ENCODE peak calls at places on chromosomes 3 and 15, in four cellular contexts. W is AG04449, V is GM06990, E is cardiac fibroblast. K is an unnamed sample.

GRCh38 chr3:18890459-18890858 is 257.9 kb upstream of the KCNH8 start:
- DNase-seq in W (no peak), E (no peak), V (no peak), K (no peak)

GRCh38 chr3:62632510-62633294 is 242.5 kb downstream of the CADPS start:
- DNase-seq in E (no peak), V (no peak), W (no peak), K (no peak)

GRCh38 chr3:7585052-7585451 is 724.1 kb downstream of the GRM7 start:
- DNase-seq in W (no peak), E (no peak), V (no peak), K (peak; percentile 78)

GRCh38 chr3:188061133-188061532 is 92.8 kb upstream of the LPP start:
- DNase-seq in W (no peak), V (no peak), E (no peak), K (peak; percentile 28)

GRCh38 chr3:193114431-193115340 is 126.3 kb upstream of the PLAAT1 start:
- DNase-seq in W (no peak), V (no peak), E (no peak), K (no peak)

GRCh38 chr3:187161556-187161955 is 22.3 kb upstream of the RPL39L start:
- DNase-seq in E (no peak), W (no peak), V (no peak), K (no peak)

GRCh38 chr3:15405448-15406050 is 21.8 kb downstream of the METTL6 start:
- DNase-seq in W (no peak), V (peak; percentile 51), E (peak; percentile 81), K (peak; percentile 73)

GRCh38 chr3:102141096-102141912 is 292.0 kb downstream of the NFKBIZ start:
- DNase-seq in V (no peak), E (peak; percentile 60), W (no peak), K (no peak)

GRCh38 chr15:74906450-74907276 is at the start of gene FAM219B:
- DNase-seq in V (peak; percentile 84), E (peak; percentile 89), W (no peak), K (no peak)

GRCh38 chr15:54109014-54109413 is 130.8 kb downstream of the UNC13C start:
- DNase-seq in V (no peak), E (no peak), W (no peak), K (no peak)

GRCh38 chr3:128884992-128885391 is 5.6 kb downstream of the ACAD9 start:
- DNase-seq in W (no peak), V (no peak), E (no peak), K (no peak)

GRCh38 chr15:56901931-56902330 is 16.5 kb upstream of the TCF12 start:
- DNase-seq in E (no peak), V (no peak), W (no peak), K (no peak)

GRCh38 chr15:92902020-92902419 is 1.9 kb downstream of the CHD2 start:
- DNase-seq in E (no peak), V (no peak), W (no peak), K (no peak)

GRCh38 chr3:149967067-149967685 is 3.5 kb downstream of the PFN2 start:
- DNase-seq in W (no peak), E (peak; percentile 71), V (peak; percentile 32), K (peak; percentile 46)
- H3K4me3 ChIP-seq in W (peak overlapping the region; percentile 83), E (no peak overlapping the region), V (no peak overlapping the region), K (no peak overlapping the region)

GRCh38 chr3:157499342-157499963 is 3.8 kb downstream of the VEPH1 start:
- DNase-seq in W (no peak), V (no peak), E (peak; percentile 41), K (no peak)
- H3K4me3 ChIP-seq in W (peak overlapping the region; percentile 44), V (no peak overlapping the region), E (peak overlapping the region; percentile 34), K (no peak overlapping the region)

DNA sequence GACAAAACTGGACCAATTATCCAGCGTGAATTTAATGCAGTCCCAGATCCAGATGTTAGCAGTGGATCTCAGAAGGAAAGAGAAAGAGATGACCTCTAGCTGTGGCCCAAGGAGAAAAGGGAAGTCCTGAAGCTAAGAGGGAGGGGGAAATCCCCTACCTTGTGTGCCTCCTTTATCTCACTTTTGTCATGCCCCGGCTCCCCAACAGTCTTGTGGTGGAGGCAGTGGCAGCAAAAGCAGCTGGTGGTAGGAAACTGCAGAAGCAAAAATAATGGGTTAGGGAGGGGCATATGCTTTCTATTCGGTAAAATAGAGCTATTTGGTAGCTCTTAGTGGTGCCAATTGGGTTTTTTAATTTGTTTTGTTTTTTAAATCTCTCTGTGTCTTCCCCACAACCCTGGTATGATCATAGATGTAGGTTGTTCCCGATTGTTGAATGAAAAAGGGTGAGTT is 56.5 kb downstream of the MCTP2 start:
- DNase-seq in E (no peak), V (peak; percentile 58), W (no peak), K (no peak)
- H3K4me3 ChIP-seq in E (no peak overlapping the region), V (no peak overlapping the region), W (no peak overlapping the region), K (no peak overlapping the region)

GRCh38 chr15:31392761-31393401 is 66.2 kb downstream of the KLF13 start:
- DNase-seq in W (no peak), V (peak; percentile 34), E (peak; percentile 34), K (no peak)
- H3K4me3 ChIP-seq in W (peak overlapping the region; percentile 71), V (peak overlapping the region; percentile 62), E (peak overlapping the region; percentile 64), K (peak overlapping the region; percentile 49)